ENCODE peak calls at places on chromosome 13, in ten cellular contexts. F is neural crest cell; D is KBM-7; M is stimulated activated CD4-positive, alpha-beta T cell treated with anti-CD3 and anti-CD28 coated beads, Interleukin-15, amount 100 ng/mL, for 24 hours; S is fibroblast of pulmonary artery; P is germinal center; Y is T-helper 9 cell; V is bronchial epithelial cell; A is GM20000; T is CD8-positive, alpha-beta T cell. K is an unnamed sample.

GRCh38 chr13:106140476-106140875 is 395.0 kb downstream of the EFNB2 start:
- DNase-seq in F (no peak), D (no peak), M (no peak), S (no peak), P (no peak), Y (no peak), V (no peak), A (no peak), T (no peak), K (no peak)

GRCh38 chr13:102091231-102091630 is 310.6 kb downstream of the FGF14 start:
- DNase-seq in F (no peak), D (no peak), M (no peak), S (no peak), P (no peak), Y (no peak), V (peak), A (no peak), T (no peak), K (no peak)

GRCh38 chr13:95588721-95589120 is 36.2 kb downstream of the CLDN10 start:
- DNase-seq in F (no peak), D (no peak), M (no peak), S (peak), P (no peak), Y (no peak), V (peak), A (no peak), T (no peak), K (no peak)

GRCh38 chr13:52177276-52177675 is 17.9 kb upstream of the NEK3 start:
- DNase-seq in F (no peak), D (no peak), M (no peak), S (no peak), P (no peak), Y (no peak), V (no peak), A (no peak), T (no peak), K (no peak)

GRCh38 chr13:73809561-73809960 is 324.6 kb downstream of the KLF12 start:
- DNase-seq in F (no peak), D (no peak), M (no peak), S (peak), P (no peak), Y (no peak), V (peak), A (no peak), T (no peak), K (no peak)

GRCh38 chr13:31887311-31887710 is 144.3 kb upstream of the FRY start:
- DNase-seq in F (no peak), D (no peak), M (no peak), S (peak), P (no peak), Y (no peak), V (no peak), A (no peak), T (no peak), K (no peak)

GRCh38 chr13:35512271-35512920 is 35.9 kb upstream of the MAB21L1 start:
- DNase-seq in F (no peak), D (peak), M (no peak), S (peak), P (no peak), Y (no peak), V (peak), A (no peak), T (no peak), K (no peak)

GRCh38 chr13:20340759-20341161 is 108.6 kb upstream of the GJB6 start:
- DNase-seq in F (no peak), D (no peak), M (no peak), S (peak), P (no peak), Y (no peak), V (peak), A (no peak), T (no peak), K (no peak)